ENCODE peak calls at places on chromosomes 2 and 18, in nine cellular contexts. I is GM10248, T is right lobe of liver, O is activated T-helper 1 cell treated with Interleukin-2 at 50 U/mL for 16 hours, X is left colon, K is activated gamma-delta T cell, Y is iPS DF 6.9, J is NCI-H1694, H is cerebellar cortex. A is an unnamed sample.

GRCh38 chr2:111178296-111178695 is 57.6 kb downstream of the BCL2L11 start:
- DNase-seq in X (no peak), H (no peak), Y (no peak), K (no peak), O (no peak), T (no peak), J (no peak), I (no peak), A (no peak)

GRCh38 chr18:64207818-64208217 is 58.9 kb upstream of the LINC00305 start:
- DNase-seq in J (no peak), X (no peak), O (no peak), I (no peak), K (no peak), H (no peak), Y (no peak), T (no peak), A (no peak)

GRCh38 chr2:177264209-177264538 is 353 bp downstream of the NFE2L2 start:
- DNase-seq in J (no peak), Y (no peak), T (no peak), H (no peak), K (no peak), X (no peak), O (no peak), I (no peak), A (no peak)

GRCh38 chr2:157468931-157469708 is 25.2 kb upstream of the CYTIP start:
- DNase-seq in I (peak), T (no peak), J (no peak), Y (no peak), H (no peak), K (no peak), O (no peak), X (no peak), A (peak)

GRCh38 chr2:194383404-194383803 is 1273.6 kb upstream of the SLC39A10 start:
- DNase-seq in T (no peak), K (no peak), X (no peak), I (no peak), J (no peak), H (no peak), O (no peak), Y (peak), A (no peak)

GRCh38 chr18:57425096-57425495 is 10.1 kb upstream of the ONECUT2 start:
- DNase-seq in H (no peak), X (no peak), K (no peak), O (no peak), I (no peak), T (peak), J (no peak), Y (no peak), A (no peak)

GRCh38 chr18:323253-323622 is 55.4 kb upstream of the THOC1 start:
- DNase-seq in J (no peak), O (no peak), T (no peak), I (no peak), X (no peak), H (no peak), Y (no peak), K (no peak), A (peak)

GRCh38 chr2:175688241-175688640 is 313.8 kb downstream of the LNPK start:
- DNase-seq in I (no peak), Y (no peak), X (no peak), J (no peak), T (no peak), H (no peak), O (no peak), K (no peak), A (no peak)

GRCh38 chr2:23412556-23413155 is 27.7 kb downstream of the KLHL29 start:
- DNase-seq in J (no peak), O (no peak), I (no peak), X (no peak), T (peak), K (no peak), Y (no peak), H (no peak), A (peak)

GRCh38 chr18:33928226-33928625 is 296.5 kb downstream of the NOL4 start:
- DNase-seq in H (no peak), X (no peak), I (no peak), T (no peak), Y (no peak), O (no peak), J (no peak), K (no peak), A (peak)

GRCh38 chr2:233460726-233461431 is 105.7 kb downstream of the USP40 start:
- DNase-seq in X (peak), T (no peak), K (no peak), O (no peak), Y (no peak), I (no peak), H (peak), J (peak), A (no peak)

GRCh38 chr2:3626118-3626816 is 31.4 kb downstream of the COLEC11 start:
- DNase-seq in X (no peak), Y (no peak), I (no peak), K (no peak), O (no peak), T (no peak), H (no peak), J (no peak), A (no peak)

GRCh38 chr2:208304695-208305094 is 38.6 kb downstream of the PIKFYVE start:
- DNase-seq in Y (no peak), H (no peak), I (no peak), K (no peak), T (no peak), J (no peak), X (no peak), O (no peak), A (no peak)

GRCh38 chr2:197453914-197454398 is 604 bp downstream of the COQ10B start:
- DNase-seq in O (no peak), I (peak), T (peak), Y (no peak), H (no peak), X (no peak), K (no peak), J (peak), A (peak)

GRCh38 chr18:79609021-79609461 is 70.6 kb upstream of the CTDP1 start:
- DNase-seq in Y (no peak), X (no peak), O (no peak), H (no peak), K (no peak), T (peak), J (no peak), I (no peak), A (no peak)

GRCh38 chr2:217045725-217046475 is 186.0 kb upstream of the TNP1 start:
- DNase-seq in I (no peak), J (no peak), Y (no peak), H (no peak), K (no peak), T (no peak), X (no peak), O (no peak), A (peak)

GRCh38 chr2:160208662-160209229 is 8.7 kb upstream of the ITGB6 start:
- DNase-seq in Y (no peak), O (no peak), T (no peak), J (no peak), I (no peak), X (no peak), K (no peak), H (no peak), A (no peak)

GRCh38 chr18:3093624-3094354 is 80.8 kb upstream of the LPIN2 start:
- DNase-seq in T (peak), O (no peak), Y (no peak), I (no peak), X (peak), K (no peak), J (no peak), H (peak), A (peak)

GRCh38 chr2:45941758-45942738 is 290.6 kb downstream of the PRKCE start:
- DNase-seq in Y (no peak), I (no peak), X (no peak), J (no peak), T (no peak), H (no peak), O (no peak), K (no peak), A (peak)

GRCh38 chr2:54226224-54226623 is 29.8 kb downstream of the TSPYL6 start:
- DNase-seq in X (no peak), H (no peak), J (no peak), K (no peak), O (no peak), T (no peak), Y (no peak), I (no peak), A (peak)

GRCh38 chr2:191333911-191334357 is 88.7 kb downstream of the MYO1B start:
- DNase-seq in T (no peak), X (no peak), H (no peak), J (no peak), O (no peak), K (no peak), Y (no peak), I (no peak), A (peak)

A was measured in fibroblast of the aortic adventitia.